ENCODE peak calls at places on chromosomes 13 and 19, in eight cellular contexts. Y is keratinocyte, G is neural progenitor cell, A is PC-3, K is fibroblast of lung, L is K562, N is A673, S is astrocyte. O is an unnamed sample.

GRCh38 chr13:25468330-25469178 is 96.8 kb downstream of the ATP8A2 start:
- DNase-seq in L (peak; percentile 91), G (peak; percentile 84), Y (no peak), A (no peak), N (peak; percentile 64), K (no peak), S (peak; percentile 20), O (no peak)

GRCh38 chr13:20161275-20161950 is 561 bp upstream of the GJA3 start:
- DNase-seq in G (peak; percentile 53), Y (no peak), S (no peak), L (no peak), K (no peak), A (no peak), N (peak; percentile 50), O (no peak)

GRCh38 chr13:114279770-114280169 is 1.6 kb upstream of the UPF3A start:
- DNase-seq in L (no peak), K (no peak), S (no peak), Y (no peak), N (no peak), A (no peak), G (no peak), O (no peak)

GRCh38 chr19:29882719-29883105 is 59.3 kb upstream of the URI1 start:
- DNase-seq in G (no peak), S (no peak), A (no peak), Y (no peak), K (no peak), N (no peak), L (no peak), O (no peak)

GRCh38 chr13:69077267-69077666 is 1030.4 kb upstream of the ATXN8OS start:
- DNase-seq in A (no peak), N (no peak), Y (no peak), K (no peak), L (no peak), S (no peak), G (no peak), O (no peak)

GRCh38 chr13:33204130-33204927 is 81.2 kb downstream of the STARD13 start:
- DNase-seq in A (no peak), K (peak; percentile 95), S (peak; percentile 87), G (no peak), L (no peak), Y (no peak), N (peak; percentile 93), O (no peak)

GRCh38 chr13:114090476-114090875 is 41.9 kb downstream of the RASA3 start:
- DNase-seq in Y (no peak), G (no peak), N (no peak), S (no peak), K (no peak), L (no peak), A (no peak), O (no peak)

GRCh38 chr19:7013678-7014077 is 7.6 kb downstream of the MBD3L2B start:
- DNase-seq in K (no peak), A (peak; percentile 84), L (no peak), G (no peak), N (no peak), S (no peak), Y (no peak), O (no peak)

GRCh38 chr13:80306573-80306972 is 34.4 kb downstream of the SPRY2 start:
- DNase-seq in N (no peak), A (no peak), L (no peak), K (no peak), G (no peak), S (no peak), Y (no peak), O (no peak)

GRCh38 chr13:91960947-91961346 is 562.5 kb downstream of the GPC5 start:
- DNase-seq in S (no peak), Y (no peak), G (no peak), N (no peak), K (no peak), A (no peak), L (no peak), O (no peak)

GRCh38 chr13:59144700-59145099 is 1019.0 kb downstream of the DIAPH3 start:
- DNase-seq in N (no peak), S (peak; percentile 39), G (no peak), A (no peak), L (no peak), K (peak; percentile 15), Y (no peak), O (no peak)

GRCh38 chr19:32459199-32459865 is 53.8 kb downstream of the DPY19L3 start:
- DNase-seq in A (no peak), K (no peak), N (no peak), L (no peak), S (no peak), Y (no peak), G (no peak), O (no peak)

GRCh38 chr13:49348748-49349147 is 95.1 kb downstream of the CAB39L start:
- DNase-seq in G (peak; percentile 31), S (no peak), L (peak; percentile 9), A (no peak), N (no peak), K (no peak), Y (no peak), O (no peak)

GRCh38 chr13:97142452-97142851 is 79.7 kb upstream of the MBNL2 start:
- DNase-seq in L (peak; percentile 12), A (no peak), Y (no peak), S (no peak), N (no peak), G (no peak), K (no peak), O (no peak)

GRCh38 chr13:97145057-97145456 is 77.1 kb upstream of the MBNL2 start:
- DNase-seq in Y (no peak), K (no peak), A (no peak), S (no peak), N (no peak), L (no peak), G (no peak), O (no peak)

GRCh38 chr13:97139704-97140103 is 82.4 kb upstream of the MBNL2 start:
- DNase-seq in L (no peak), K (no peak), A (no peak), G (no peak), S (no peak), Y (no peak), N (no peak), O (no peak)

GRCh38 chr13:97140611-97141010 is 81.5 kb upstream of the MBNL2 start:
- DNase-seq in Y (no peak), K (no peak), A (no peak), S (no peak), G (no peak), N (no peak), L (no peak), O (no peak)

DNA sequence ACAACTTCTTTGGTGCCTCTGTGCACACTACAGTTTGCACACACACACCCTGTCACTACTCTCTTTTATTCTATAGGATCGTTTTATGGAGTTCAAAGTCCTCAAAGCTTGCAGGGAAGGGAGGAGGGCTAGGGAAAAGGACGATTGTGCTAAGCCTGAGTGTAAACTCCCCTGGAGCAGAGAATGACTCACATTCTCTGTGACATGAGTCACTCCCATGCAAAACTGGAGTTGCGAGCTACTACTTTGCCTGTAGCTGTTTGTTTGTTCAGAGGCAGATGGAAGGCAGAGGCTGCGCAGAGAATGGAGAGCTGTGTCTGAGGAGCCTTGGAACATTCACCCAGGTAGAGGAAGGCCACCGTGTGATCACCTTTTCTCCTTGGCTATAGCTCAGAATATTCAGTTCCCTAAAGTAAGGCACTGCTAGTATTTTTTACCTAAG is 80.5 kb upstream of the MBNL2 start:
- DNase-seq in A (peak; percentile 92), G (peak; percentile 26), S (peak; percentile 85), K (peak; percentile 86), Y (peak; percentile 25), L (peak; percentile 32), N (peak; percentile 80), O (no peak)
- H3K4me3 ChIP-seq in A (peak overlapping the region; percentile 29), G (no peak overlapping the region), S (no peak overlapping the region), K (no peak overlapping the region), Y (no peak overlapping the region), L (peak overlapping the region; percentile 10), N (no peak overlapping the region), O (no peak overlapping the region)

DNA sequence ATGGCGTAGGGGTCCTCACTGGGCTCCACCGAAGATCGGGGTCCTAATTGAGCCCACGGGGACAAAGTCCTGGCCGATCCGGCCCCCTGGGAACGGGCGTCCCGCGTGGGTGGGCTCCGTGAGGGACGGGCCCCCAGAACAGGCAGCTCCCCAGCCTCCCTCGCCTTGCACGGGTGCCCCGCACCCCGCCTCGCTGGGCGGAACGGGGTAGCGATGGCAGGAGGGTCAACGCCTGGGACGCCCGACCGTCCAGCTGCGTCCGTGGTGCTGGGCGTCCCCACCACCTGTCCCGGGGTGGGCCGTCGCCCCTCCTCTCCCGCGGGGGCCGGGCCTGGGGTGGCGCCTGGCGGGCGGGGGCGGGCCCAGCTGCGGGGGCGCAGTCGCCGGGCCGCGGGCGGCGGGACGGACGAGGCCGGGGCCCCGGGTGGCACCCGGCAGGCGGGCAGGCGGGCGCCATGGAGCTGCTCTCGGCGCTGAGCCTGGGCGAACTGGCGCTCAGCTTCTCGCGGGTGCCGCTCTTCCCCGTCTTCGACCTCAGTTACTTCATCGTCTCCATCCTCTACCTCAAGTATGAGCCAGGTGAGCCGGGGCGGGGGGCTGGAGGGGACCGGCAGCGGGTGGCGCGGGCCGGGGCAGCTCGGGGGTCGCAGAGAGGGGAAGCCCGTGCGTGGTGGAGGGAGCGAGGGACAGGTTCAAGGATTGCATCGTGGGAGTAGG is at the start of gene TMEM38A:
- DNase-seq in S (no peak), A (peak; percentile 45), Y (no peak), L (peak; percentile 91), N (peak; percentile 31), G (peak; percentile 63), K (no peak), O (no peak)
- TF ChIP-seq EZH2 in S (no peak), A (no peak), Y (no peak), L (no peak), N (no peak), G (peak; percentile 56), K (no peak), O (no peak)

DNA sequence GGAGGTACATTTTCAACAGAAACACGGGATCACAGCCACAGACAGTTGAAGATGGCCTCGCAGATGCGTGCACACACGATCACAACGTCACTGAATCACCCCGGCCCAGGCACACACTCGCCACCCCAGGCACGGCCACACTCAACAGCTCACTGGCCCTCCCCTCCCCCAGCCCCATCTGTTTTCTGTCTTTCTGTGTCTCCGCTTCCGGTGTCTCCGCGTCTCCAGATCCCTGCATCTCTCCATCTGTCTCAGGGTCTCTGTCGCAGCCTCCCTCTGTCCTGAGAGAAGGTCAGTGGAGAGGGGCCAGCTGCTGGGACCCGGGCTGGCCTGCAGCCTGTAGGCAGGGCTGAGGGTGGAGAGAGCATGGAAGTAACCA is 3.8 kb upstream of the ATP1A3 start:
- DNase-seq in N (peak; percentile 50), L (no peak), S (no peak), Y (no peak), K (no peak), G (no peak), A (no peak), O (no peak)
- H3K27me3 ChIP-seq in N (peaks cover 27% of the 10 kb centered on the region), L (peaks cover 15% of the 10 kb centered on the region), S (peaks cover 48% of the 10 kb centered on the region), Y (peaks cover 75% of the 10 kb centered on the region), K (peaks cover 37% of the 10 kb centered on the region), G (peaks cover 95% of the 10 kb centered on the region), A (peaks cover 38% of the 10 kb centered on the region), O (no peaks in the 10 kb centered on the region)

DNA sequence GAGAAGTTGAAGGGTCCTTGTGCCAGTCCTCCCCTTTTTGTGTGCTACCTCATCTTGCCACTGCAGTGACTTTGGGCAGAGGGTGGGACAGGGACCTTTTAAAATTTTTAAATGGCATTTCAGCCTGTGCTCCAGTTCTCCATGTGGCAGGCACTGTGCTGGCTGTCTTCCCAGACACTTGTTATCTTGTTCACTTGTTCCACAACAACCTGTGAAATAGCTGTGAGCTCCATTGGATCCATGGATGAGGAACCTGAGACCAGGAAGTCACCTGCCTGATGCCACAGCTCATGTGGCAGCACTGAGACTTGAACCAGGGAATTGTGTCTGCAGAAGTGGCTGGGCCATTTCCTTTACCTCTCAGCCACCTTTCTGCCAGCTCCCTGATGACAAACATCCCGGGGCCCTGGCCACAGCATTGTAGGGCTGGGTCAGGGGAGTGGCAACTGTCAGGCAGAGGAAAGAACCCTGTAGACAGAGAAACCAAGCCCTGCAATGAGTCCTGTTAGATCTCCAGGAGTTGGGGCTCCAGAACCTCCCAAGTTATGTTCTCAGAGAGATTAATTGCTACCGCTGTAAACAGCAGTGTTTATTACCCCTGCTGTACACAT is 6.4 kb downstream of the EGLN2 start:
- DNase-seq in S (no peak), Y (no peak), K (no peak), A (no peak), G (no peak), L (no peak), N (no peak), O (no peak)
- H3K4me3 ChIP-seq in S (no peak overlapping the region), Y (no peak overlapping the region), K (no peak overlapping the region), A (no peak overlapping the region), G (no peak overlapping the region), L (no peak overlapping the region), N (no peak overlapping the region), O (no peak overlapping the region)

O was measured in DND-41.